ENCODE peak calls at places on chromosomes 6 and 20, in six cellular contexts. One of them, this sample, is unnamed.

GRCh38 chr20:50506270-50506579 is 4.0 kb upstream of the PTPN1 start:
- DNase-seq in activated naive CD4-positive, alpha-beta T cell: no peak
- DNase-seq in activated T-helper 1 cell treated with anti-CD3 and anti-CD28 coated beads, Interleukin-12 subunit alpha, Interleukin-12 subunit beta, Interleukin-2, Interleukin-4 antibody, amounts not matched to agents 30 ng/mL and 10 ng/mL and 1 ng/mL, durations not matched to agents 14 hours and 24 hours and 36 hours: no peak
- DNase-seq in progenitor cell of endocrine pancreas: no peak
- DNase-seq in WERI-Rb-1: no peak
- DNase-seq in GM03348: no peak
- DNase-seq in this sample: no peak

GRCh38 chr6:30915591-30915946 is 1.5 kb downstream of the VARS2 start:
- DNase-seq in progenitor cell of endocrine pancreas: no peak
- DNase-seq in WERI-Rb-1: peak
- DNase-seq in activated naive CD4-positive, alpha-beta T cell: no peak
- DNase-seq in activated T-helper 1 cell treated with anti-CD3 and anti-CD28 coated beads, Interleukin-12 subunit alpha, Interleukin-12 subunit beta, Interleukin-2, Interleukin-4 antibody, amounts not matched to agents 30 ng/mL and 10 ng/mL and 1 ng/mL, durations not matched to agents 14 hours and 24 hours and 36 hours: no peak
- DNase-seq in GM03348: peak
- DNase-seq in this sample: peak

GRCh38 chr20:34647737-34648136 is 29.2 kb downstream of the PIGU start:
- DNase-seq in progenitor cell of endocrine pancreas: no peak
- DNase-seq in activated T-helper 1 cell treated with anti-CD3 and anti-CD28 coated beads, Interleukin-12 subunit alpha, Interleukin-12 subunit beta, Interleukin-2, Interleukin-4 antibody, amounts not matched to agents 30 ng/mL and 10 ng/mL and 1 ng/mL, durations not matched to agents 14 hours and 24 hours and 36 hours: no peak
- DNase-seq in WERI-Rb-1: no peak
- DNase-seq in GM03348: no peak
- DNase-seq in activated naive CD4-positive, alpha-beta T cell: no peak
- DNase-seq in this sample: no peak

GRCh38 chr6:26553264-26553738 is 15.1 kb downstream of the HMGN4 start:
- DNase-seq in activated T-helper 1 cell treated with anti-CD3 and anti-CD28 coated beads, Interleukin-12 subunit alpha, Interleukin-12 subunit beta, Interleukin-2, Interleukin-4 antibody, amounts not matched to agents 30 ng/mL and 10 ng/mL and 1 ng/mL, durations not matched to agents 14 hours and 24 hours and 36 hours: peak
- DNase-seq in GM03348: peak
- DNase-seq in activated naive CD4-positive, alpha-beta T cell: peak
- DNase-seq in WERI-Rb-1: peak
- DNase-seq in progenitor cell of endocrine pancreas: peak
- DNase-seq in this sample: peak

GRCh38 chr6:52514514-52514913 is 62.3 kb downstream of the TRAM2 start:
- DNase-seq in GM03348: peak
- DNase-seq in progenitor cell of endocrine pancreas: no peak
- DNase-seq in activated T-helper 1 cell treated with anti-CD3 and anti-CD28 coated beads, Interleukin-12 subunit alpha, Interleukin-12 subunit beta, Interleukin-2, Interleukin-4 antibody, amounts not matched to agents 30 ng/mL and 10 ng/mL and 1 ng/mL, durations not matched to agents 14 hours and 24 hours and 36 hours: no peak
- DNase-seq in WERI-Rb-1: peak
- DNase-seq in activated naive CD4-positive, alpha-beta T cell: no peak
- DNase-seq in this sample: peak

GRCh38 chr20:56628873-56629463 is at the start of gene TFAP2C:
- DNase-seq in activated T-helper 1 cell treated with anti-CD3 and anti-CD28 coated beads, Interleukin-12 subunit alpha, Interleukin-12 subunit beta, Interleukin-2, Interleukin-4 antibody, amounts not matched to agents 30 ng/mL and 10 ng/mL and 1 ng/mL, durations not matched to agents 14 hours and 24 hours and 36 hours: peak
- DNase-seq in progenitor cell of endocrine pancreas: peak
- DNase-seq in WERI-Rb-1: peak
- DNase-seq in GM03348: peak
- DNase-seq in activated naive CD4-positive, alpha-beta T cell: no peak
- DNase-seq in this sample: peak

GRCh38 chr6:116482780-116483179 is 21.6 kb downstream of the CALHM6 start:
- DNase-seq in activated naive CD4-positive, alpha-beta T cell: no peak
- DNase-seq in activated T-helper 1 cell treated with anti-CD3 and anti-CD28 coated beads, Interleukin-12 subunit alpha, Interleukin-12 subunit beta, Interleukin-2, Interleukin-4 antibody, amounts not matched to agents 30 ng/mL and 10 ng/mL and 1 ng/mL, durations not matched to agents 14 hours and 24 hours and 36 hours: no peak
- DNase-seq in GM03348: no peak
- DNase-seq in WERI-Rb-1: no peak
- DNase-seq in progenitor cell of endocrine pancreas: no peak
- DNase-seq in this sample: no peak

GRCh38 chr6:127118505-127119360 is at the start of gene RSPO3:
- DNase-seq in activated T-helper 1 cell treated with anti-CD3 and anti-CD28 coated beads, Interleukin-12 subunit alpha, Interleukin-12 subunit beta, Interleukin-2, Interleukin-4 antibody, amounts not matched to agents 30 ng/mL and 10 ng/mL and 1 ng/mL, durations not matched to agents 14 hours and 24 hours and 36 hours: no peak
- DNase-seq in GM03348: peak
- DNase-seq in progenitor cell of endocrine pancreas: peak
- DNase-seq in activated naive CD4-positive, alpha-beta T cell: no peak
- DNase-seq in WERI-Rb-1: peak
- DNase-seq in this sample: peak

GRCh38 chr6:14316911-14317535 is 199.5 kb downstream of the CD83 start:
- DNase-seq in activated T-helper 1 cell treated with anti-CD3 and anti-CD28 coated beads, Interleukin-12 subunit alpha, Interleukin-12 subunit beta, Interleukin-2, Interleukin-4 antibody, amounts not matched to agents 30 ng/mL and 10 ng/mL and 1 ng/mL, durations not matched to agents 14 hours and 24 hours and 36 hours: no peak
- DNase-seq in WERI-Rb-1: peak
- DNase-seq in activated naive CD4-positive, alpha-beta T cell: no peak
- DNase-seq in GM03348: no peak
- DNase-seq in progenitor cell of endocrine pancreas: no peak
- DNase-seq in this sample: no peak

GRCh38 chr6:135506270-135506997 is 8.9 kb upstream of the AHI1 start:
- DNase-seq in activated T-helper 1 cell treated with anti-CD3 and anti-CD28 coated beads, Interleukin-12 subunit alpha, Interleukin-12 subunit beta, Interleukin-2, Interleukin-4 antibody, amounts not matched to agents 30 ng/mL and 10 ng/mL and 1 ng/mL, durations not matched to agents 14 hours and 24 hours and 36 hours: no peak
- DNase-seq in WERI-Rb-1: peak
- DNase-seq in activated naive CD4-positive, alpha-beta T cell: no peak
- DNase-seq in GM03348: peak
- DNase-seq in progenitor cell of endocrine pancreas: no peak
- DNase-seq in this sample: peak

GRCh38 chr6:113556775-113557174 is 300.4 kb upstream of the MARCKS start:
- DNase-seq in activated T-helper 1 cell treated with anti-CD3 and anti-CD28 coated beads, Interleukin-12 subunit alpha, Interleukin-12 subunit beta, Interleukin-2, Interleukin-4 antibody, amounts not matched to agents 30 ng/mL and 10 ng/mL and 1 ng/mL, durations not matched to agents 14 hours and 24 hours and 36 hours: no peak
- DNase-seq in GM03348: no peak
- DNase-seq in progenitor cell of endocrine pancreas: no peak
- DNase-seq in activated naive CD4-positive, alpha-beta T cell: no peak
- DNase-seq in WERI-Rb-1: no peak
- DNase-seq in this sample: no peak

GRCh38 chr6:148509152-148509571 is 166.5 kb downstream of the SASH1 start:
- DNase-seq in WERI-Rb-1: no peak
- DNase-seq in activated T-helper 1 cell treated with anti-CD3 and anti-CD28 coated beads, Interleukin-12 subunit alpha, Interleukin-12 subunit beta, Interleukin-2, Interleukin-4 antibody, amounts not matched to agents 30 ng/mL and 10 ng/mL and 1 ng/mL, durations not matched to agents 14 hours and 24 hours and 36 hours: no peak
- DNase-seq in progenitor cell of endocrine pancreas: no peak
- DNase-seq in GM03348: no peak
- DNase-seq in activated naive CD4-positive, alpha-beta T cell: no peak
- DNase-seq in this sample: no peak

This sample was measured in MCF 10A.